ENCODE peak calls at places on chromosomes 4 and X, in ten cellular contexts. X is HFF-Myc; J is neural progenitor cell; D is pancreas; O is AG04450; C is CD8-positive, alpha-beta T cell; T is mammary epithelial cell; L is IMR-90; P is breast epithelium; K is lower lobe of right lung. V is an unnamed sample.

GRCh38 chr4:131085009-131085408 is 1989.1 kb downstream of the C4orf33 start:
- DNase-seq in X (no peak), J (no peak), D (no peak), O (no peak), C (no peak), T (no peak), L (no peak), P (no peak), K (no peak), V (no peak)

GRCh38 chr4:142128529-142128928 is 492.1 kb downstream of the IL15 start:
- DNase-seq in X (no peak), J (no peak), D (no peak), O (no peak), C (no peak), T (no peak), L (peak), P (no peak), K (no peak), V (no peak)

GRCh38 chrX:133698298-133698697 is 283.0 kb upstream of the GPC4 start:
- DNase-seq in X (no peak), J (no peak), D (no peak), O (peak), C (no peak), T (no peak), L (peak), P (no peak), K (no peak), V (no peak)

GRCh38 chrX:110175146-110175545 is 142.7 kb downstream of the AMMECR1 start:
- DNase-seq in X (no peak), J (no peak), D (no peak), O (no peak), C (no peak), T (no peak), L (no peak), P (no peak), K (no peak), V (no peak)

GRCh38 chr4:16641971-16642370 is 256.5 kb downstream of the LDB2 start:
- DNase-seq in X (no peak), J (no peak), D (no peak), O (no peak), C (no peak), T (no peak), L (peak), P (no peak), K (no peak), V (no peak)

GRCh38 chrX:117854806-117855205 is 261.8 kb downstream of the KLHL13 start:
- DNase-seq in X (no peak), J (no peak), D (no peak), O (no peak), C (no peak), T (no peak), L (no peak), P (no peak), K (no peak), V (peak)

GRCh38 chrX:106718709-106719108 is 7.8 kb upstream of the RNF128 start:
- DNase-seq in X (no peak), J (no peak), D (no peak), O (no peak), C (no peak), T (no peak), L (no peak), P (no peak), K (no peak), V (no peak)

GRCh38 chr4:175953960-175954521 is 111.6 kb upstream of the WDR17 start:
- DNase-seq in X (no peak), J (peak), D (no peak), O (no peak), C (no peak), T (no peak), L (no peak), P (no peak), K (no peak), V (no peak)

GRCh38 chr4:123599061-123599919 is 202.7 kb downstream of the SPRY1 start:
- DNase-seq in X (no peak), J (no peak), D (no peak), O (no peak), C (no peak), T (peak), L (peak), P (no peak), K (no peak), V (no peak)

GRCh38 chr4:13548059-13548983 is 4.0 kb upstream of the NKX3-2 start:
- DNase-seq in X (no peak), J (peak), D (no peak), O (no peak), C (no peak), T (no peak), L (no peak), P (no peak), K (no peak), V (no peak)
- H3K4me3 ChIP-seq in X (no peak), J (peak), D (no peak), O (peak), C (no peak), T (no peak), L (no peak), P (peak), K (peak), V (no peak)

GRCh38 chr4:150722908-150723362 is 141.0 kb downstream of the MAB21L2 start:
- DNase-seq in X (no peak), J (peak), D (peak), O (no peak), C (no peak), T (peak), L (no peak), P (peak), K (peak), V (peak)
- TF ChIP-seq CTCF in X (no peak), J (no peak), D (no peak), O (no peak), C (no peak), T (no peak), L (no peak), P (no peak), K (peak), V (peak)

GRCh38 chrX:137031517-137032377 is 2.0 kb downstream of the GPR101 start:
- DNase-seq in X (peak), J (peak), D (peak), O (no peak), C (no peak), T (peak), L (peak), P (no peak), K (no peak), V (no peak)
- H3K4me3 ChIP-seq in X (peak), J (peak), D (no peak), O (peak), C (peak), T (peak), L (peak), P (peak), K (peak), V (peak)

GRCh38 chr4:8819019-8819418 is 52.6 kb downstream of the HMX1 start:
- DNase-seq in X (no peak), J (peak), D (peak), O (no peak), C (no peak), T (no peak), L (no peak), P (peak), K (peak), V (no peak)

GRCh38 chr4:8819421-8820177 is 52.0 kb downstream of the HMX1 start:
- DNase-seq in X (no peak), J (peak), D (peak), O (no peak), C (no peak), T (no peak), L (no peak), P (no peak), K (no peak), V (no peak)

GRCh38 chr4:8821151-8821950 is 50.3 kb downstream of the HMX1 start:
- DNase-seq in X (no peak), J (peak), D (peak), O (no peak), C (no peak), T (no peak), L (no peak), P (peak), K (peak), V (no peak)

GRCh38 chr4:8818063-8818881 is 53.4 kb downstream of the HMX1 start:
- DNase-seq in X (no peak), J (peak), D (peak), O (no peak), C (no peak), T (no peak), L (no peak), P (peak), K (peak), V (no peak)

GRCh38 chr4:8820178-8821102 is 51.2 kb downstream of the HMX1 start:
- DNase-seq in X (no peak), J (peak), D (peak), O (no peak), C (no peak), T (no peak), L (no peak), P (peak), K (peak), V (no peak)
- TF ChIP-seq CTCF in X (no peak), J (no peak), D (no peak), O (no peak), C (no peak), T (no peak), L (no peak), P (no peak), K (no peak), V (no peak)

DNA sequence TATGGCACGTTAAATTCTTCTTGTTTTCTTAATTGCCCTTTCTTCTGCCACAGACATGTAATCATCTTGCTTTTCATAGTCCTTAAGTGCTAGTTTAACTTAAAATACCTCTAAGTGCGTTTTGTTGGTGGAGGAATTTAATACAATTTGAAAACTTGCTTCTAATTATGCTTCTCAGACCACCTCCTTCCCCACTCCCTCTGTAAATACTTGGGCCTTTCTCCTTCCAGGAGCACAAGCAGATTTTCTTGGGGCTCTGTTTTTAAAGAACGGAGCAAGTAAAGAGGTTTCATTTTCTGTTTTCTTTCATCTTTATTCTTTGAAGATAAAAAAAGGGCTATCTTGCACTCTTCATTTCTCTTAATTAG is 559 bp upstream of the PCDH18 start:
- DNase-seq in X (no peak), J (peak), D (no peak), O (no peak), C (no peak), T (no peak), L (no peak), P (no peak), K (no peak), V (no peak)
- H3K4me3 ChIP-seq in X (peak), J (peak), D (no peak), O (peak), C (peak), T (no peak), L (peak), P (peak), K (peak), V (peak)

DNA sequence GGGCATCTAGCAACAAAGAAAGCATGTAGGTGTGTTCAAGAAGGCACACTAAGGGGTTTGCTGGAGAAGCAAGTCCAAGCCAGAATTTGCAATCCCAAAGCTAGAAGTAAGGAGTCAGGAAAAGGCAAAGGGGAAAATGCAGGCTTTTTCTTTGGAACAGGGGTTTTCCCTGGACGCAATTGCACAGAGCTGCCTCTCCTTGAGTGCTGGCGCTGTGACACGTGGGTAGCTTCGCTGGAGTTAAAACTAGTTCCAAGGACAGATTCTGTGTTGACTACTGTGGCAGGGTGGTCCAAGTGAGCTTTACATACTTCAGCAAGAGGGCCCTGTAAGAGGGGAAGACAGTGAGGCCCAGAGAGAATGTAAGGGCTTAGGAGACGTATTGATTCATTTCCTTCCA is 277.1 kb downstream of the ADGRA3 start:
- DNase-seq in X (no peak), J (peak), D (no peak), O (no peak), C (no peak), T (no peak), L (no peak), P (no peak), K (no peak), V (no peak)
- TF ChIP-seq CTCF in X (peak), J (peak), D (no peak), O (no peak), C (no peak), T (peak), L (no peak), P (no peak), K (no peak), V (peak)

GRCh38 chrX:45768666-45769065 is 568.0 kb upstream of the DIPK2B start:
- DNase-seq in X (no peak), J (no peak), D (no peak), O (no peak), C (no peak), T (no peak), L (no peak), P (no peak), K (no peak), V (no peak)
- H3K4me3 ChIP-seq in X (peak), J (no peak), D (no peak), O (peak), C (peak), T (peak), L (peak), P (peak), K (peak), V (peak)

V was measured in epithelial cell of proximal tubule.